ENCODE peak calls at places on chromosome 17, in six cellular contexts. N is adipocyte, Z is H9, F is HepG2, E is neuronal stem cell, C is neural progenitor cell. G is an unnamed sample.

GRCh38 chr17:49861150-49861884 is 13.4 kb upstream of the TAC4 start:
- DNase-seq in N (peak; percentile 75), Z (peak; percentile 68), F (peak; percentile 64), E (peak; percentile 64), C (peak; percentile 78), G (no peak)

GRCh38 chr17:43723697-43724359 is 34.8 kb downstream of the SOST start:
- DNase-seq in N (peak; percentile 79), Z (no peak), F (peak; percentile 17), E (no peak), C (no peak), G (no peak)

GRCh38 chr17:79160980-79161621 is 86.5 kb downstream of the ENGASE start:
- DNase-seq in N (no peak), Z (peak; percentile 58), F (no peak), E (no peak), C (no peak), G (no peak)

GRCh38 chr17:48055531-48056245 is 7.5 kb downstream of the NFE2L1 start:
- DNase-seq in N (peak; percentile 94), Z (peak; percentile 96), F (no peak), E (no peak), C (peak; percentile 33), G (peak; percentile 82)

GRCh38 chr17:59893617-59894100 is 738 bp downstream of the RPS6KB1 start:
- DNase-seq in N (peak; percentile 55), Z (no peak), F (peak; percentile 39), E (peak; percentile 27), C (peak; percentile 67), G (peak; percentile 13)

GRCh38 chr17:78329263-78330059 is 30.4 kb downstream of the SOCS3 start:
- DNase-seq in N (peak; percentile 73), Z (no peak), F (no peak), E (no peak), C (no peak), G (no peak)

GRCh38 chr17:31256936-31257335 is 40.1 kb downstream of the OMG start:
- DNase-seq in N (no peak), Z (no peak), F (no peak), E (no peak), C (no peak), G (no peak)

GRCh38 chr17:75111777-75112176 is 2.0 kb downstream of the ARMC7 start:
- DNase-seq in N (no peak), Z (no peak), F (no peak), E (no peak), C (no peak), G (no peak)

GRCh38 chr17:16448490-16448889 is 33.1 kb downstream of the TRPV2 start:
- DNase-seq in N (no peak), Z (no peak), F (no peak), E (no peak), C (no peak), G (no peak)

GRCh38 chr17:5638596-5638995 is 54.3 kb upstream of the NLRP1 start:
- DNase-seq in N (no peak), Z (no peak), F (no peak), E (no peak), C (no peak), G (no peak)

GRCh38 chr17:6195123-6195522 is 124.9 kb downstream of the WSCD1 start:
- DNase-seq in N (no peak), Z (no peak), F (no peak), E (no peak), C (no peak), G (no peak)

GRCh38 chr17:81305051-81305630 is 10.0 kb upstream of the SLC38A10 start:
- DNase-seq in N (no peak), Z (no peak), F (no peak), E (no peak), C (no peak), G (no peak)

GRCh38 chr17:37067555-37068111 is 118.9 kb downstream of the AATF start:
- DNase-seq in N (peak; percentile 86), Z (no peak), F (peak; percentile 65), E (no peak), C (no peak), G (no peak)

GRCh38 chr17:76131061-76131691 is 9.9 kb downstream of the FOXJ1 start:
- DNase-seq in N (no peak), Z (peak; percentile 58), F (no peak), E (no peak), C (no peak), G (no peak)

GRCh38 chr17:76130473-76130872 is 10.6 kb downstream of the FOXJ1 start:
- DNase-seq in N (no peak), Z (peak; percentile 51), F (no peak), E (no peak), C (no peak), G (no peak)

GRCh38 chr17:76132574-76133338 is 8.3 kb downstream of the FOXJ1 start:
- DNase-seq in N (no peak), Z (peak; percentile 98), F (peak; percentile 79), E (no peak), C (peak; percentile 55), G (no peak)

GRCh38 chr17:76134911-76135809 is 5.9 kb downstream of the FOXJ1 start:
- DNase-seq in N (no peak), Z (peak; percentile 88), F (no peak), E (no peak), C (peak; percentile 48), G (no peak)

DNA sequence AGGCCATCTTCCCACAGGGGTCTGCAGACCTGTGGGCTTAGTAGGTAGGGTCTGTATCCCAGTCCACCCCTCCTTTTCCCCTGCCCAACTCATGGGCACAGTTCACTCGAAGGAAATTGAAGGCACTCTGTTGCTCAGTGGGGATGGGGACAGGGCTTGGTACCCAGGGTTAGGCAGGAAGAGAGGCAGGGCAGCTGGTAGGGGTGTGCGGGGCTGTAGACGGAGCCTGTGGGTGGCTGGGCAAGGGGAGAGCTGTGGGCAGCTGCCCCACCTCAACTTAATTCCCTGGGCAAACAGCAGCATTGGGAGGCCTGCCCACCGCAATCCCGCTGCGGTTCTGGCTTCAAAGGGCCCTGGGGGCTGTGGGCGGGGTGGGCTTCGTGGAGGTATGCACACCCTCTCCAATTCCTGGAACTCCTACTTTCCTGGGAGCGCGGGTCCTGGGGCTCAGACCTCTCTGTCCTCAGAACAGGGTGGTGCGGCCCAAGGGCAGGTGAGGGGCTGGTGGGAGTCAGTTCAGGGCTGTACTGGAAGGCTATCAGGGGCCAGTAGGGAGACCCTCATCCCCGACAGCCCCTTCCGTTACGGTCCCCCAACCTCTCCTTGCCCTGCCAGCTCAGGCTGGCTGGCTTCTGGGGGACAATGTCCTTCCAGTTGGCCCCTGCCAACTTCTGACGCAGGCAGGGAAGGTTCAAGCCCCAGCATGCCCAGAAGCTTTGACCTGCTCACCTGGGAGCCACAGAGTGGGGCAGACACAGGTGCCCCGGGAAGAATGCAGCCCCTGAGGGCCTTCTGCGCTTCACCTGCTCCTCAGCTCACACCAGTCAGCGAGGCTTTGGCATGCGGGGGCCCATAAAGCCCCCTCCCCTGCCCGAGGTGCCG is 9.1 kb downstream of the FOXJ1 start:
- DNase-seq in N (no peak), Z (no peak), F (peak; percentile 71), E (no peak), C (no peak), G (no peak)
- H3K9ac ChIP-seq in N (no peak overlapping the region), Z (no peak overlapping the region), F (peak overlapping the region; percentile 30), E (no peak overlapping the region), C (no peak overlapping the region), G (no peak overlapping the region)

GRCh38 chr17:56974055-56974454 is 3.9 kb upstream of the SCPEP1 start:
- DNase-seq in N (no peak), Z (no peak), F (no peak), E (no peak), C (no peak), G (no peak)
- H3K9ac ChIP-seq in N (no peak overlapping the region), Z (no peak overlapping the region), F (no peak overlapping the region), E (no peak overlapping the region), C (no peak overlapping the region), G (no peak overlapping the region)

GRCh38 chr17:32342603-32343325 is 791 bp upstream of the C17orf75 start:
- DNase-seq in N (no peak), Z (no peak), F (no peak), E (no peak), C (no peak), G (no peak)
- H3K9ac ChIP-seq in N (peak overlapping the region; percentile 82), Z (no peak overlapping the region), F (peak overlapping the region; percentile 72), E (no peak overlapping the region), C (no peak overlapping the region), G (peak overlapping the region; percentile 86)

GRCh38 chr17:65017375-65017774 is 39.2 kb downstream of the GNA13 start:
- DNase-seq in N (no peak), Z (peak; percentile 41), F (peak; percentile 53), E (no peak), C (peak; percentile 31), G (no peak)

GRCh38 chr17:65009848-65010247 is 46.7 kb downstream of the GNA13 start:
- DNase-seq in N (no peak), Z (no peak), F (no peak), E (no peak), C (no peak), G (no peak)

GRCh38 chr17:65015855-65016254 is 40.7 kb downstream of the GNA13 start:
- DNase-seq in N (no peak), Z (no peak), F (peak; percentile 35), E (no peak), C (no peak), G (no peak)

GRCh38 chr17:65011047-65011446 is 45.5 kb downstream of the GNA13 start:
- DNase-seq in N (no peak), Z (no peak), F (no peak), E (no peak), C (no peak), G (no peak)

GRCh38 chr17:65013613-65014391 is 42.7 kb downstream of the GNA13 start:
- DNase-seq in N (peak; percentile 90), Z (no peak), F (peak; percentile 28), E (no peak), C (no peak), G (no peak)
- H3K9ac ChIP-seq in N (peak overlapping the region; percentile 11), Z (no peak overlapping the region), F (no peak overlapping the region), E (no peak overlapping the region), C (no peak overlapping the region), G (no peak overlapping the region)

GRCh38 chr17:10062757-10063385 is 135.5 kb downstream of the GAS7 start:
- DNase-seq in N (no peak), Z (no peak), F (no peak), E (no peak), C (no peak), G (no peak)

GRCh38 chr17:10058924-10059683 is 139.3 kb downstream of the GAS7 start:
- DNase-seq in N (no peak), Z (no peak), F (no peak), E (no peak), C (no peak), G (no peak)

GRCh38 chr17:10059684-10060211 is 138.7 kb downstream of the GAS7 start:
- DNase-seq in N (peak; percentile 50), Z (no peak), F (no peak), E (no peak), C (no peak), G (no peak)

GRCh38 chr17:10060526-10060925 is 137.9 kb downstream of the GAS7 start:
- DNase-seq in N (no peak), Z (no peak), F (no peak), E (no peak), C (no peak), G (no peak)

DNA sequence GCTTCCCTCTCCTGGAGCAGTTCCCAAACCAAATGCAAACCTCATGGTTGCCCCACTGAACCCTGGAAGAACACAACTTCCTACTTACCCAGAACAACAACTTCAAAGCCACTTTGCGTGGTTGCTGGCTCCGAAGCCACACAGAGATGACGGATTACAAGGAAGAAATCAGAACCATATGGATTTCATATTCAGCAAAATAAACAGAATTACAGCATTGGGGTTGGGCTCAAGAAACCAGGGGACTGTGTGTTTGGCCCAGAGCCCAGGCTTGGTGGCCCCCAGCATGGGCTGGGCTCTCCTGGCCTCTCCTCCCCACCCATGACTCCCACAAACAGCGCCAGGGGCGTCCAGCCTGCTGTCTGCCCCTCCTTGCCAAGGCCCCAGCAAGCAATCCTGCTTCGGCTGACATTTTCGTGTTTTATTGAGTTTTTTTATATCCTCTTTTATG is 137.2 kb downstream of the GAS7 start:
- DNase-seq in N (peak; percentile 95), Z (no peak), F (no peak), E (no peak), C (no peak), G (no peak)
- H3K9ac ChIP-seq in N (peak overlapping the region; percentile 39), Z (no peak overlapping the region), F (no peak overlapping the region), E (no peak overlapping the region), C (no peak overlapping the region), G (no peak overlapping the region)

G was measured in NT2/D1.